ENCODE peak calls at places on chromosomes 12 and 14, in eight cellular contexts. U is CD14-positive monocyte, O is substantia nigra, W is vagina, F is HepG2, X is mucosa of gallbladder, A is SK-N-DZ, D is colonic mucosa. R is an unnamed sample.

GRCh38 chr14:99459491-99460100 is 21.1 kb downstream of the SETD3 start:
- DNase-seq in W (peak), U (no peak), A (no peak), D (no peak), O (no peak), X (no peak), F (no peak), R (no peak)

GRCh38 chr14:21525995-21526671 is at the start of gene SALL2:
- DNase-seq in D (peak), W (no peak), O (peak), A (peak), U (no peak), F (peak), X (peak), R (peak)

GRCh38 chr14:99604766-99605298 is 825 bp upstream of the CCDC85C start:
- DNase-seq in F (no peak), D (no peak), U (no peak), O (no peak), W (no peak), X (no peak), A (no peak), R (peak)

GRCh38 chr12:3752741-3753486 is at the start of gene CRACR2A:
- DNase-seq in A (peak), D (peak), U (peak), X (peak), F (no peak), O (no peak), W (peak), R (peak)

GRCh38 chr12:81077686-81078441 is at the start of gene ACSS3:
- DNase-seq in O (peak), W (no peak), D (peak), A (no peak), X (peak), F (peak), U (no peak), R (peak)

GRCh38 chr12:115223322-115223721 is 539.3 kb upstream of the TBX3 start:
- DNase-seq in O (no peak), W (no peak), X (no peak), F (peak), A (no peak), U (no peak), D (no peak), R (peak)

GRCh38 chr14:104438166-104438887 is 141.2 kb upstream of the C14orf180 start:
- DNase-seq in W (peak), O (no peak), U (peak), X (no peak), D (peak), A (no peak), F (no peak), R (no peak)

GRCh38 chr12:116302200-116303075 is 24.9 kb upstream of the MED13L start:
- DNase-seq in W (no peak), A (no peak), X (no peak), U (no peak), D (no peak), O (no peak), F (no peak), R (no peak)

GRCh38 chr12:1501001-1501400 is 93.4 kb downstream of the FBXL14 start:
- DNase-seq in F (no peak), A (no peak), X (no peak), W (no peak), O (no peak), D (no peak), U (no peak), R (no peak)

GRCh38 chr14:22577334-22577908 is 11.6 kb downstream of the DAD1 start:
- DNase-seq in O (no peak), D (no peak), A (no peak), X (no peak), U (no peak), F (no peak), W (no peak), R (no peak)

GRCh38 chr12:51753980-51754675 is 94.4 kb downstream of the FIGNL2 start:
- DNase-seq in X (no peak), A (no peak), D (no peak), U (no peak), O (no peak), W (no peak), F (no peak), R (no peak)

GRCh38 chr14:64971890-64972785 is at the start of gene RAB15:
- DNase-seq in U (peak), D (peak), A (no peak), O (no peak), W (no peak), F (no peak), X (no peak), R (peak)

GRCh38 chr14:103255555-103255954 is 78.5 kb upstream of the EIF5 start:
- DNase-seq in W (no peak), A (no peak), O (no peak), X (no peak), D (no peak), F (no peak), U (no peak), R (no peak)

GRCh38 chr12:46450279-46450748 is 77.7 kb upstream of the SLC38A2 start:
- DNase-seq in X (peak), F (no peak), A (peak), D (peak), W (no peak), U (peak), O (no peak), R (no peak)

GRCh38 chr12:19998968-19999792 is 369.2 kb upstream of the PDE3A start:
- DNase-seq in F (no peak), W (no peak), X (no peak), D (no peak), U (no peak), O (no peak), A (no peak), R (no peak)

GRCh38 chr12:107091989-107092641 is 1.2 kb downstream of the CRY1 start:
- DNase-seq in F (peak), W (no peak), X (peak), A (peak), D (peak), O (no peak), U (no peak), R (peak)

GRCh38 chr14:102848830-102849521 is 71.7 kb downstream of the TRAF3 start:
- DNase-seq in F (no peak), W (no peak), X (peak), D (peak), A (peak), U (no peak), O (no peak), R (no peak)

GRCh38 chr14:76203086-76204001 is 51.6 kb downstream of the GPATCH2L start:
- DNase-seq in U (peak), X (peak), F (no peak), O (peak), D (no peak), A (no peak), W (peak), R (peak)

GRCh38 chr12:105860556-105861207 is 278.1 kb downstream of the NUAK1 start:
- DNase-seq in D (no peak), W (no peak), U (no peak), F (peak), X (no peak), O (no peak), A (no peak), R (peak)

GRCh38 chr14:46325777-46326176 is 325.8 kb downstream of the RPL10L start:
- DNase-seq in O (no peak), X (no peak), U (no peak), D (no peak), A (no peak), W (no peak), F (no peak), R (no peak)

GRCh38 chr12:57110189-57111045 is 745 bp downstream of the STAT6 start:
- DNase-seq in A (peak), W (peak), U (no peak), X (peak), F (peak), O (no peak), D (peak), R (peak)

GRCh38 chr12:42145552-42146215 is 1.0 kb upstream of the GXYLT1 start:
- DNase-seq in W (no peak), O (no peak), X (peak), U (no peak), D (peak), F (no peak), A (peak), R (peak)

GRCh38 chr14:32593290-32593942 is 264.3 kb downstream of the AKAP6 start:
- DNase-seq in A (no peak), D (no peak), F (no peak), O (no peak), U (no peak), X (no peak), W (no peak), R (no peak)

GRCh38 chr14:52020866-52021717 is 31.7 kb downstream of the RTRAF start:
- DNase-seq in D (peak), O (no peak), X (no peak), A (no peak), F (no peak), U (no peak), W (no peak), R (no peak)

GRCh38 chr12:84270470-84271140 is 642.0 kb downstream of the SLC6A15 start:
- DNase-seq in O (no peak), D (no peak), A (no peak), F (no peak), W (no peak), U (no peak), X (no peak), R (peak)

GRCh38 chr12:124422570-124423523 is 128.0 kb downstream of the RFLNA start:
- DNase-seq in X (peak), O (peak), A (no peak), W (peak), D (peak), F (peak), U (no peak), R (peak)

GRCh38 chr12:13177373-13177772 is 19.2 kb upstream of the EMP1 start:
- DNase-seq in O (no peak), U (no peak), F (no peak), A (no peak), W (peak), X (no peak), D (peak), R (no peak)

R was measured in hepatocyte.